ENCODE peak calls at places on chromosomes 13 and 19, in eight cellular contexts. L, J, Q, Y, N, S, H and B are unnamed samples.

GRCh38 chr19:18745931-18746330 is 45.2 kb downstream of the COMP start:
- DNase-seq in S (no peak), N (no peak), Y (no peak), L (no peak), H (no peak), J (no peak), Q (no peak), B (no peak)

GRCh38 chr13:112012004-112012704 is 54.8 kb upstream of the SOX1 start:
- DNase-seq in L (no peak), Y (peak; percentile 81), Q (peak; percentile 13), H (no peak), N (peak; percentile 58), J (no peak), S (no peak), B (no peak)

GRCh38 chr13:113220141-113220598 is 10.8 kb downstream of the CUL4A start:
- DNase-seq in J (no peak), N (no peak), H (no peak), Q (no peak), S (no peak), L (no peak), Y (peak; percentile 71), B (no peak)

GRCh38 chr13:109412232-109412935 is 374.0 kb downstream of the IRS2 start:
- DNase-seq in J (no peak), H (peak; percentile 23), L (no peak), Y (no peak), S (no peak), N (no peak), Q (no peak), B (peak; percentile 74)

GRCh38 chr13:96449920-96450319 is 360.0 kb downstream of the HS6ST3 start:
- DNase-seq in Q (no peak), N (no peak), H (no peak), Y (no peak), L (no peak), J (no peak), S (no peak), B (no peak)

GRCh38 chr13:36377822-36378480 is 31.8 kb upstream of the SPART start:
- DNase-seq in N (no peak), S (no peak), Y (no peak), H (no peak), J (no peak), Q (no peak), L (no peak), B (no peak)

GRCh38 chr13:53010374-53011105 is 18.1 kb upstream of the OLFM4 start:
- DNase-seq in J (no peak), Y (no peak), Q (peak; percentile 81), N (no peak), S (no peak), L (no peak), H (no peak), B (no peak)

GRCh38 chr13:111558700-111559088 is 238.3 kb downstream of the TEX29 start:
- DNase-seq in N (peak; percentile 56), J (no peak), S (no peak), Q (no peak), H (no peak), Y (no peak), L (no peak), B (peak; percentile 81)

GRCh38 chr13:99393791-99394735 is 86.9 kb upstream of the GPR183 start:
- DNase-seq in L (no peak), Y (peak; percentile 3), H (no peak), Q (no peak), J (no peak), N (no peak), S (no peak), B (peak; percentile 58)

GRCh38 chr19:1333789-1334188 is 48.1 kb downstream of the EFNA2 start:
- DNase-seq in L (no peak), H (no peak), S (no peak), Q (no peak), Y (no peak), N (no peak), J (no peak), B (no peak)

GRCh38 chr13:29859971-29860370 is 9.6 kb upstream of the UBL3 start:
- DNase-seq in Q (no peak), Y (no peak), S (no peak), N (no peak), J (no peak), H (no peak), L (no peak), B (no peak)

GRCh38 chr19:49875801-49876421 is 1.2 kb downstream of the AKT1S1 start:
- DNase-seq in J (no peak), S (no peak), Q (peak; percentile 57), H (peak; percentile 78), L (peak; percentile 55), N (peak; percentile 94), Y (peak; percentile 66), B (peak; percentile 93)

GRCh38 chr13:73056054-73056962 is 2.5 kb upstream of the KLF5 start:
- DNase-seq in H (no peak), Y (no peak), L (no peak), N (no peak), J (no peak), S (no peak), Q (no peak), B (no peak)

GRCh38 chr19:4587527-4587926 is 28.0 kb upstream of the SEMA6B start:
- DNase-seq in L (no peak), Q (no peak), H (no peak), J (no peak), Y (no peak), N (no peak), S (no peak), B (no peak)

GRCh38 chr13:23386533-23386932 is 47.0 kb downstream of the SACS start:
- DNase-seq in N (no peak), J (no peak), H (no peak), Y (no peak), Q (no peak), L (no peak), S (no peak), B (no peak)

GRCh38 chr19:3302755-3303154 is 63.6 kb upstream of the NFIC start:
- DNase-seq in Y (no peak), N (no peak), Q (no peak), L (no peak), J (no peak), H (no peak), S (no peak), B (no peak)

GRCh38 chr13:100363351-100363750 is 225.2 kb downstream of the GGACT start:
- DNase-seq in Y (no peak), N (no peak), L (no peak), S (no peak), H (no peak), Q (no peak), J (no peak), B (no peak)

GRCh38 chr13:111270765-111271164 is 49.7 kb upstream of the TEX29 start:
- DNase-seq in H (no peak), N (no peak), L (no peak), Y (no peak), Q (no peak), J (no peak), S (no peak), B (no peak)

GRCh38 chr13:51801631-51802099 is 2.3 kb downstream of the DHRS12 start:
- DNase-seq in S (no peak), Q (peak; percentile 87), N (peak; percentile 84), H (no peak), Y (peak; percentile 89), J (no peak), L (peak; percentile 61), B (peak; percentile 78)

GRCh38 chr19:33684550-33685303 is 63.0 kb downstream of the CHST8 start:
- DNase-seq in Y (no peak), Q (no peak), H (no peak), S (no peak), L (no peak), N (peak; percentile 60), J (peak; percentile 73), B (no peak)

GRCh38 chr19:23823952-23824389 is 65.3 kb upstream of the ZNF681 start:
- DNase-seq in L (no peak), H (no peak), Q (no peak), N (no peak), S (no peak), J (no peak), Y (no peak), B (no peak)

GRCh38 chr19:11530432-11530831 is 1.5 kb upstream of the ECSIT start:
- DNase-seq in L (peak; percentile 79), N (peak; percentile 83), J (no peak), Y (peak; percentile 60), S (no peak), Q (peak; percentile 46), H (peak; percentile 77), B (peak; percentile 88)
- TF ChIP-seq CTCF in L (no peak), N (no peak), J (peak; percentile 13), Y (no peak), S (no peak), Q (peak; percentile 25), H (peak; percentile 11), B (no peak)

GRCh38 chr19:7550987-7551761 is 15.7 kb downstream of the PNPLA6 start:
- DNase-seq in H (peak; percentile 56), Q (peak; percentile 75), Y (peak; percentile 86), L (peak; percentile 85), N (no peak), J (no peak), S (no peak), B (no peak)
- H3K4me3 ChIP-seq in H (no peak overlapping the region), Q (peak overlapping the region; percentile 31), Y (peak overlapping the region; percentile 39), L (peak overlapping the region; percentile 38), N (peak overlapping the region; percentile 27), J (peak overlapping the region; percentile 26), S (peak overlapping the region; percentile 16), B (no peak overlapping the region)

DNA sequence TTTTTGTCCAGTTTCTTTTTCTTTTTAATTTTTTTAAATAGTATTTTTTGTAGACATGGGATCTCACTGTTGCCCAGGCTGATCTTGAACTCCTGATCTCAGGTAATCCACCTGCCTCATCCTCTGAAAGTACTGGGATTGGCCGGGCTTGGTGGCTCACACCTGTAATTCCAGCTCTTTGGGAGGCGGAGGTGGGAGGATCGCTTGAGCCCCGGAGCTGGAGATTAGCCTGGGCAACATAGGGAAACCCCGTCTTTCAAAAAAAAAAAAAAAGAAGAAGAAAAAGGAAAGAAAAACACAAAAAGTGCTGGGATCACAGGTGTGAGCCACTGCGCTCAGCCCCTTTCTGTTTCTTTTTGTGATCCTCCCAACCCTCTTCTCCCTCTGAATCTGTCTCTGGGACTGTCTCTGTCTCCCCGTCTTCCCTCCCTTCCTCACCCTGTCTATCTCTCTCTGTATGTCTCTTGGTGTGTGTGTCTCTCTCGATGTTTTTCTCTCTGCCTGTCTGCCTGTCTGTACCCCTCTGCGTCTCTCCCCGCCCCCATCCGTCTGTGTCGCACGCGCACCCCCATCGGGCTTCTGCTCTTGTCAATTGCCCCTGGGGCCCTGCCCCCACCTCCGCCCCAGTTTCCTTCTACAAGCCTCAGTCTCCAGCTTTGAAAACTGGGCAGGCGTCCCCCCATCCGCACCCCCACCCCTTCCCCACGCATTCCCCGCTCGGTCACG is 554 bp upstream of the ZFP36 start:
- DNase-seq in N (peak; percentile 96), L (no peak), Y (peak; percentile 83), S (peak; percentile 56), J (no peak), Q (peak; percentile 81), H (no peak), B (no peak)
- TF ChIP-seq POLR2A in N (no peak), L (no peak), Y (peak; percentile 3), S (peak; percentile 24), J (no peak), Q (peak; percentile 32), H (no peak), B (no peak)

GRCh38 chr13:64158910-64159309 is 2743.3 kb upstream of the PCDH20 start:
- DNase-seq in N (no peak), L (no peak), H (no peak), S (no peak), Q (no peak), Y (no peak), J (no peak), B (no peak)

DNA sequence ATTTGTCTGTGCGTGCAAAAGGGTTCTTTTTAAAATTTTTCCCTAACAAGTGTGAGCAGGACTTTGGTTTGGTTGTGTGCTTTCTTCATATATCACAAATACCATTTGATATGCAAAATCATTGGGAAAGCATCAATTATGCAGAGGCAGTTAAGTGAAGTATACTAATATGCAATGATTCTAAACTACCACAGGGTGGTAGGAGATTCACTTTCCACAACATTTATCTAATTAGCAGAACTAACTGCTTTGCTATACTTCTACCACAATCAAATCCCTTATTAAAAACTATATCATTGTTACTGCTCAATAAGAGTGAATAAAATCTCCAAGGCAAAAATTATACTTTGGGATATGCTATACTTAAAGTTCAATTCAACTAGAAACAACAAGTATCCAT is 2738.9 kb upstream of the PCDH20 start:
- DNase-seq in L (no peak), Q (no peak), H (no peak), N (no peak), J (no peak), S (no peak), Y (no peak), B (no peak)
- TF ChIP-seq CTCF in L (no peak), Q (no peak), H (no peak), N (no peak), J (no peak), S (no peak), Y (no peak), B (no peak)